ENCODE peak calls at places on chromosome 3, in five cellular contexts. Z is memory B cell; Q is NCI-H460; B is activated T-helper 9 cell treated with anti-CD3 and anti-CD28 coated beads, Interleukin-2, amount 50 U/mL, for 16 hours; E is stimulated activated CD8-positive, alpha-beta memory T cell treated with anti-CD3 and anti-CD28 coated beads, Interleukin-15, amount 100 ng/mL, for 4 hours. P is an unnamed sample.

GRCh38 chr3:20537234-20537633 is 351.2 kb upstream of the SGO1 start:
- DNase-seq in Z (no peak), Q (no peak), B (no peak), E (no peak), P (no peak)

GRCh38 chr3:113606539-113607218 is 74.3 kb downstream of the SIDT1 start:
- DNase-seq in Z (peak; percentile 56), Q (no peak), B (no peak), E (no peak), P (no peak)

GRCh38 chr3:38707730-38708129 is 58.2 kb upstream of the SCN5A start:
- DNase-seq in Z (no peak), Q (no peak), B (no peak), E (no peak), P (no peak)

GRCh38 chr3:15055019-15055557 is 10.0 kb downstream of the MRPS25 start:
- DNase-seq in Z (peak; percentile 33), Q (no peak), B (peak; percentile 55), E (peak; percentile 38), P (no peak)

GRCh38 chr3:156050918-156051317 is 69.5 kb upstream of the KCNAB1 start:
- DNase-seq in Z (no peak), Q (peak; percentile 4), B (no peak), E (no peak), P (no peak)

GRCh38 chr3:141486735-141487418 is at the start of gene RASA2:
- DNase-seq in Z (peak; percentile 56), Q (peak; percentile 57), B (peak; percentile 59), E (peak; percentile 59), P (peak; percentile 81)

GRCh38 chr3:197554196-197554561 is 1.6 kb downstream of the BDH1 start:
- DNase-seq in Z (no peak), Q (no peak), B (no peak), E (no peak), P (no peak)

GRCh38 chr3:193828477-193828876 is 235.5 kb downstream of the OPA1 start:
- DNase-seq in Z (no peak), Q (no peak), B (no peak), E (no peak), P (no peak)

GRCh38 chr3:60743631-60744164 is 507.6 kb downstream of the FHIT start:
- DNase-seq in Z (no peak), Q (no peak), B (no peak), E (no peak), P (no peak)

GRCh38 chr3:66472313-66473134 is 28.3 kb downstream of the LRIG1 start:
- DNase-seq in Z (no peak), Q (no peak), B (peak; percentile 34), E (no peak), P (no peak)

GRCh38 chr3:127714866-127715265 is 42.1 kb downstream of the ABTB1 start:
- DNase-seq in Z (no peak), Q (no peak), B (no peak), E (no peak), P (no peak)

GRCh38 chr3:127079211-127079610 is 96.3 kb downstream of the PLXNA1 start:
- DNase-seq in Z (no peak), Q (no peak), B (no peak), E (no peak), P (no peak)

GRCh38 chr3:76122007-76122406 is 336.7 kb upstream of the ZNF717 start:
- DNase-seq in Z (no peak), Q (no peak), B (no peak), E (no peak), P (no peak)

GRCh38 chr3:28799084-28799483 is 450.5 kb upstream of the AZI2 start:
- DNase-seq in Z (no peak), Q (peak; percentile 1), B (no peak), E (no peak), P (no peak)

GRCh38 chr3:62586356-62586755 is 213.0 kb upstream of the FEZF2 start:
- DNase-seq in Z (no peak), Q (no peak), B (no peak), E (no peak), P (no peak)

GRCh38 chr3:174949523-174949922 is 90.4 kb downstream of the NAALADL2 start:
- DNase-seq in Z (no peak), Q (peak; percentile 38), B (no peak), E (no peak), P (no peak)

GRCh38 chr3:183590442-183590841 is 34.9 kb upstream of the KLHL6 start:
- DNase-seq in Z (no peak), Q (no peak), B (no peak), E (no peak), P (no peak)

GRCh38 chr3:108489776-108490175 is 20.6 kb downstream of the MYH15 start:
- DNase-seq in Z (peak; percentile 61), Q (peak; percentile 43), B (no peak), E (no peak), P (no peak)

GRCh38 chr3:52829906-52830463 is 487 bp downstream of the ITIH4 start:
- DNase-seq in Z (no peak), Q (no peak), B (no peak), E (no peak), P (no peak)

GRCh38 chr3:65712156-65712555 is 326.6 kb downstream of the MAGI1 start:
- DNase-seq in Z (no peak), Q (no peak), B (no peak), E (no peak), P (no peak)

GRCh38 chr3:31959951-31960792 is 20.9 kb downstream of the OSBPL10 start:
- DNase-seq in Z (no peak), Q (no peak), B (no peak), E (no peak), P (no peak)

GRCh38 chr3:136733317-136733833 is 18.8 kb downstream of the STAG1 start:
- DNase-seq in Z (no peak), Q (no peak), B (no peak), E (no peak), P (no peak)

GRCh38 chr3:160314949-160315348 is 84.1 kb downstream of the IFT80 start:
- DNase-seq in Z (no peak), Q (no peak), B (no peak), E (no peak), P (no peak)

GRCh38 chr3:64187065-64187959 is 38.0 kb downstream of the PRICKLE2 start:
- DNase-seq in Z (no peak), Q (peak; percentile 38), B (no peak), E (no peak), P (peak; percentile 42)

GRCh38 chr3:113758389-113759029 is 11.7 kb downstream of the ATP6V1A start:
- DNase-seq in Z (no peak), Q (no peak), B (no peak), E (no peak), P (no peak)

GRCh38 chr3:148697311-148698189 is at the start of gene AGTR1:
- DNase-seq in Z (no peak), Q (no peak), B (no peak), E (no peak), P (peak; percentile 79)

GRCh38 chr3:24763421-24763820 is 268.8 kb upstream of the THRB start:
- DNase-seq in Z (no peak), Q (peak; percentile 5), B (no peak), E (no peak), P (no peak)

GRCh38 chr3:184766555-184767261 is 45.3 kb upstream of the VPS8 start:
- DNase-seq in Z (no peak), Q (peak; percentile 67), B (no peak), E (no peak), P (no peak)

GRCh38 chr3:28286595-28286994 is 45.2 kb downstream of the CMC1 start:
- DNase-seq in Z (no peak), Q (peak; percentile 31), B (no peak), E (no peak), P (no peak)

GRCh38 chr3:40847571-40847992 is 322.8 kb downstream of the ZNF621 start:
- DNase-seq in Z (no peak), Q (no peak), B (no peak), E (no peak), P (no peak)

GRCh38 chr3:131821376-131821775 is 213.4 kb downstream of the CPNE4 start:
- DNase-seq in Z (no peak), Q (no peak), B (no peak), E (no peak), P (no peak)

GRCh38 chr3:101181801-101182200 is 138.6 kb downstream of the IMPG2 start:
- DNase-seq in Z (no peak), Q (no peak), B (no peak), E (no peak), P (no peak)

GRCh38 chr3:172449468-172450149 is 1.4 kb upstream of the GHSR start:
- DNase-seq in Z (no peak), Q (no peak), B (no peak), E (no peak), P (peak; percentile 22)

GRCh38 chr3:42654331-42655201 is 1.1 kb downstream of the ZBTB47 start:
- DNase-seq in Z (no peak), Q (peak; percentile 5), B (no peak), E (no peak), P (peak; percentile 87)

GRCh38 chr3:141367038-141367730 is 1.1 kb upstream of the ZBTB38 start:
- DNase-seq in Z (no peak), Q (peak; percentile 95), B (no peak), E (no peak), P (peak; percentile 68)

GRCh38 chr3:46928297-46928696 is 48.2 kb downstream of the CCDC12 start:
- DNase-seq in Z (no peak), Q (no peak), B (no peak), E (no peak), P (no peak)

GRCh38 chr3:111903067-111903511 is 44.0 kb downstream of the PHLDB2 start:
- DNase-seq in Z (no peak), Q (no peak), B (no peak), E (no peak), P (no peak)

GRCh38 chr3:14418670-14419250 is 16.4 kb downstream of the SLC6A6 start:
- DNase-seq in Z (no peak), Q (no peak), B (no peak), E (no peak), P (no peak)

GRCh38 chr3:13673207-13673606 is 124.3 kb downstream of the FBLN2 start:
- DNase-seq in Z (no peak), Q (no peak), B (no peak), E (no peak), P (peak; percentile 24)